ENCODE peak calls at places on chromosome 2, in eight cellular contexts. E is AG09309; I is activated CD4-positive, alpha-beta T cell treated with anti-CD3 and anti-CD28 coated beads, Interleukin-2, amount 50 U/mL, for 4 hours; G is NCI-H2081; K is lower lobe of right lung; S is substantia nigra; R is HCT116; B is AG08396. Z is an unnamed sample.

GRCh38 chr2:138782378-138782777 is 2.2 kb upstream of the NXPH2 start:
- DNase-seq in E (no peak), I (no peak), G (no peak), K (no peak), S (no peak), R (no peak), B (no peak), Z (no peak)

GRCh38 chr2:207813221-207813916 is 43.7 kb upstream of the FZD5 start:
- DNase-seq in E (no peak), I (no peak), G (peak), K (no peak), S (peak), R (no peak), B (no peak), Z (peak)

GRCh38 chr2:201135396-201135795 is 19.4 kb downstream of the CFLAR start:
- DNase-seq in E (no peak), I (no peak), G (no peak), K (no peak), S (no peak), R (no peak), B (no peak), Z (no peak)

GRCh38 chr2:157052685-157053224 is 204.8 kb upstream of the GALNT5 start:
- DNase-seq in E (peak), I (no peak), G (no peak), K (no peak), S (no peak), R (peak), B (peak), Z (no peak)

GRCh38 chr2:238895361-238895882 is 47.5 kb downstream of the TWIST2 start:
- DNase-seq in E (no peak), I (no peak), G (no peak), K (no peak), S (no peak), R (no peak), B (peak), Z (no peak)

GRCh38 chr2:42249887-42250286 is 80.7 kb downstream of the EML4 start:
- DNase-seq in E (no peak), I (no peak), G (peak), K (no peak), S (no peak), R (no peak), B (no peak), Z (no peak)

GRCh38 chr2:202479090-202479489 is 103.0 kb downstream of the BMPR2 start:
- DNase-seq in E (no peak), I (no peak), G (no peak), K (no peak), S (no peak), R (no peak), B (no peak), Z (no peak)

GRCh38 chr2:162734866-162735265 is 103.7 kb downstream of the KCNH7 start:
- DNase-seq in E (no peak), I (no peak), G (no peak), K (no peak), S (no peak), R (no peak), B (no peak), Z (no peak)

GRCh38 chr2:209368406-209368805 is 55.4 kb upstream of the MAP2 start:
- DNase-seq in E (no peak), I (no peak), G (no peak), K (no peak), S (no peak), R (no peak), B (no peak), Z (no peak)

GRCh38 chr2:42900226-42900744 is 107.9 kb upstream of the HAAO start:
- DNase-seq in E (peak), I (no peak), G (no peak), K (no peak), S (no peak), R (no peak), B (no peak), Z (no peak)

Z was measured in NCI-H1930.